ENCODE peak calls at places on chromosomes 5 and 9, in four cellular contexts. Y is brain microvascular endothelial cell, P is PC-9, J is cardiac muscle cell. L is an unnamed sample.
A peak's percentile ranks its signal among the peaks of the same experiment; 100 is the strongest.

GRCh38 chr9:91734371-91734981 is 215.6 kb downstream of the ROR2 start:
- DNase-seq in J (peak; percentile 72), P (no peak), Y (peak; percentile 52), L (no peak)

GRCh38 chr9:78149738-78150291 is 86.1 kb upstream of the CEP78 start:
- DNase-seq in J (no peak), Y (no peak), P (no peak), L (no peak)

GRCh38 chr5:62686692-62687091 is 108.1 kb downstream of the LRRC70 start:
- DNase-seq in Y (no peak), J (no peak), P (no peak), L (no peak)

GRCh38 chr5:42943931-42944631 is 96.0 kb downstream of the ANXA2R start:
- DNase-seq in P (no peak), J (peak; percentile 8), Y (peak; percentile 19), L (no peak)

GRCh38 chr5:129172561-129172960 is 78.0 kb downstream of the ISOC1 start:
- DNase-seq in P (no peak), J (peak; percentile 27), Y (no peak), L (no peak)

GRCh38 chr5:44795496-44795895 is 13.3 kb upstream of the MRPS30 start:
- DNase-seq in Y (no peak), J (no peak), P (no peak), L (no peak)

GRCh38 chr5:96087939-96088338 is 126.3 kb upstream of the ELL2 start:
- DNase-seq in J (no peak), Y (no peak), P (no peak), L (no peak)

GRCh38 chr5:66197764-66198405 is 53.8 kb downstream of the SREK1 start:
- DNase-seq in P (peak; percentile 96), J (no peak), Y (peak; percentile 28), L (no peak)

GRCh38 chr5:9335754-9336495 is 209.9 kb downstream of the SEMA5A start:
- DNase-seq in Y (no peak), P (no peak), J (no peak), L (no peak)

GRCh38 chr5:137300411-137301240 is 198.5 kb downstream of the SPOCK1 start:
- DNase-seq in Y (peak; percentile 50), J (no peak), P (no peak), L (no peak)

GRCh38 chr9:97293207-97293721 is 14.2 kb upstream of the CCDC180 start:
- DNase-seq in P (no peak), J (no peak), Y (peak; percentile 41), L (no peak)

GRCh38 chr9:75636427-75637045 is 253.9 kb upstream of the PCSK5 start:
- DNase-seq in P (no peak), J (no peak), Y (no peak), L (no peak)

GRCh38 chr5:154107729-154108128 is 69.0 kb downstream of the MFAP3 start:
- DNase-seq in Y (no peak), J (no peak), P (no peak), L (no peak)

GRCh38 chr5:55063220-55063863 is 39.1 kb upstream of the GZMA start:
- DNase-seq in J (no peak), Y (peak; percentile 32), P (no peak), L (no peak)

GRCh38 chr5:77129386-77129785 is 42.3 kb upstream of the ZBED3 start:
- DNase-seq in Y (peak; percentile 39), J (peak; percentile 51), P (no peak), L (no peak)

GRCh38 chr5:176596689-176597416 is 13.1 kb downstream of the GPRIN1 start:
- DNase-seq in Y (no peak), P (no peak), J (peak; percentile 52), L (no peak)

GRCh38 chr5:132692632-132692967 is 18.8 kb downstream of the IL4 start:
- DNase-seq in P (no peak), Y (no peak), J (no peak), L (no peak)

GRCh38 chr5:79976759-79977515 is 14.1 kb downstream of the MTX3 start:
- DNase-seq in Y (no peak), J (no peak), P (no peak), L (no peak)

GRCh38 chr5:158147227-158147626 is 288.3 kb upstream of the CLINT1 start:
- DNase-seq in P (no peak), Y (no peak), J (no peak), L (no peak)

GRCh38 chr9:72807765-72808445 is 144.9 kb downstream of the ALDH1A1 start:
- DNase-seq in J (no peak), Y (no peak), P (no peak), L (no peak)

GRCh38 chr5:150140830-150141229 is 14.8 kb downstream of the PDGFRB start:
- DNase-seq in J (no peak), P (no peak), Y (peak; percentile 95), L (no peak)

GRCh38 chr9:92501671-92502393 is 19.5 kb upstream of the ASPN start:
- DNase-seq in Y (no peak), J (peak; percentile 44), P (peak; percentile 43), L (no peak)

GRCh38 chr5:171365351-171365750 is 22.3 kb upstream of the NPM1 start:
- DNase-seq in J (peak; percentile 59), P (no peak), Y (peak; percentile 18), L (no peak)

GRCh38 chr5:5978501-5979361 is 399.6 kb downstream of the MED10 start:
- DNase-seq in J (no peak), P (no peak), Y (no peak), L (no peak)

GRCh38 chr5:10701567-10702039 is 59.4 kb downstream of the DAP start:
- DNase-seq in P (no peak), J (peak; percentile 50), Y (peak; percentile 56), L (no peak)

GRCh38 chr5:141515141-141515540 is 26.3 kb downstream of the PCDHGC5 start:
- DNase-seq in P (no peak), J (no peak), Y (no peak), L (no peak)

GRCh38 chr9:13586726-13587392 is 307.4 kb upstream of the MPDZ start:
- DNase-seq in Y (no peak), P (no peak), J (peak; percentile 13), L (no peak)

GRCh38 chr9:92774274-92774673 is 9.6 kb upstream of the BICD2 start:
- DNase-seq in J (no peak), P (peak; percentile 78), Y (peak; percentile 62), L (no peak)

GRCh38 chr9:69019808-69020207 is 5.9 kb upstream of the PRKACG start:
- DNase-seq in J (no peak), Y (no peak), P (no peak), L (no peak)

GRCh38 chr9:129237195-129237611 is 59.1 kb upstream of the IER5L start:
- DNase-seq in J (no peak), P (no peak), Y (peak; percentile 59), L (no peak)

GRCh38 chr9:33698267-33698666 is 97.1 kb upstream of the PRSS3 start:
- DNase-seq in Y (no peak), J (no peak), P (no peak), L (no peak)

GRCh38 chr5:52674815-52675545 is 112.7 kb upstream of the ITGA1 start:
- DNase-seq in J (no peak), P (no peak), Y (peak; percentile 88), L (no peak)

GRCh38 chr9:89738137-89738932 is 133.5 kb downstream of the GADD45G start:
- DNase-seq in J (no peak), Y (no peak), P (no peak), L (no peak)

GRCh38 chr5:74167206-74167929 is 473.2 kb downstream of the ENC1 start:
- DNase-seq in J (no peak), Y (peak; percentile 79), P (peak; percentile 63), L (peak; percentile 29)
- TF ChIP-seq CTCF in J (no peak), Y (no peak), P (no peak), L (no peak)

GRCh38 chr5:115829913-115830312 is 11.5 kb downstream of the ATG12 start:
- DNase-seq in Y (no peak), J (no peak), P (no peak), L (no peak)
- H3K36me3 ChIP-seq in Y (peaks cover 30% of the 10 kb centered on the region), J (peaks cover 35% of the 10 kb centered on the region), P (peaks cover 28% of the 10 kb centered on the region), L (no peaks in the 10 kb centered on the region)

DNA sequence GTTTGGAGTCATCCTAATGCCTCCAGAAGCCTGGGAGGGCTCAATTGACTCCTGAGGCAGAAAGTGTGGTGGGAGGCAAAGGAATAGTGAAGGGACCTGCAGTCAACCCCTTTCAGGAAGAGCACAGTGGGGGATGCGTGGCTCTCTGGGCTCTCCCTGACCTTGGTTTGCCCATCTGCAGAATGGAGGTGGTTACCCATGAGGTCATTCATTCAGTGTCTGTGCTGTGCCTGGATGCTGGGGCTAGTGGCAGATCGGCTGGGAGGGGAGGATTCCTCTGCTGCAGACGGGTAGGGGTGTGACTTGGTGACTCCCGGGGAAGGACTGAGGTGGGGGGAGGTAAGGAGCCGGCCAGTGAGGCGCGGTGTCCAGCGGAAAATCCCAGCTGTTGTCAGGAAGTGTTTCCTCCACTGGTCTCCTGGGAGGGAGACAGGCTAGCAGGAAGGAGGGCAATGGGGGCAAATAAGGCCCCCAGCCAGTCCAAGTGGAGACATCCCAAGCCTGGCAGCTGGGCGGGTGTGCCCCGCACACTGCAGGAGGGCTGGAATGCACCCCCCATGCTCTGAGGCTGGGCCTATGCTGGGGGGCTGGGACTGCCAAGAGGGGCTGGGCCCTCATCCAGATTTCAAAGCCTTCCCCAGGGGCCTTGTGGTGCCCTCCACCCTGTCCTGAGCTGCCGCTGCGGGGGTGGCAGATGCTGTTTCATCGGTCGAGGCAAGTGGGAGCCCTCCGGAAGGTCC is 10.9 kb downstream of the CXXC5 start:
- DNase-seq in P (no peak), J (peak; percentile 58), Y (peak; percentile 63), L (no peak)
- H3K4me3 ChIP-seq in P (peak overlapping the region; percentile 33), J (no peak overlapping the region), Y (peak overlapping the region; percentile 20), L (peak overlapping the region; percentile 9)

GRCh38 chr9:126009047-126009446 is 261.9 kb downstream of the PBX3 start:
- DNase-seq in J (no peak), P (no peak), Y (no peak), L (no peak)
- TF ChIP-seq CTCF in J (peak; percentile 13), P (peak; percentile 47), Y (peak; percentile 53), L (no peak)

DNA sequence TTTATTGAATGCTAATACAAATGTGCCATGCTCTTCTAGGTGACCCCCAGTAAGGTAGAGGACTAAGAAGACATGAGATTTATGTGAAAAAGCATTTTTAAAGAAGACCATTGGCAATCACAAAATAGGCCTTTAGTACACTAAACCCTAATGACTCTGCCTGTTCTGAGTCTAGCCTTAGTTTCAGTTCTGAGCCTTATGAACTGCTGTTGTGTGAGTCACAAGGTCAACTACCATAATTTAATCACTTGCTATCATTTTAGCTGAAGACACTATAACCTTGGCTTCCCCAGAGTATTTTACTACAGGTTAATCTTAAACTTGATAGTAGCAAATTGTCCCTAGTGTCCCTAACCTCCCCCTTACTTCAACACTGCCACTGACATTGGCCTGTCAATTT is 34.4 kb downstream of the APC start:
- DNase-seq in P (no peak), Y (peak; percentile 24), J (no peak), L (no peak)
- H3K36me3 ChIP-seq in P (no peaks in the 10 kb centered on the region), Y (no peaks in the 10 kb centered on the region), J (peaks cover 17% of the 10 kb centered on the region), L (no peaks in the 10 kb centered on the region)

DNA sequence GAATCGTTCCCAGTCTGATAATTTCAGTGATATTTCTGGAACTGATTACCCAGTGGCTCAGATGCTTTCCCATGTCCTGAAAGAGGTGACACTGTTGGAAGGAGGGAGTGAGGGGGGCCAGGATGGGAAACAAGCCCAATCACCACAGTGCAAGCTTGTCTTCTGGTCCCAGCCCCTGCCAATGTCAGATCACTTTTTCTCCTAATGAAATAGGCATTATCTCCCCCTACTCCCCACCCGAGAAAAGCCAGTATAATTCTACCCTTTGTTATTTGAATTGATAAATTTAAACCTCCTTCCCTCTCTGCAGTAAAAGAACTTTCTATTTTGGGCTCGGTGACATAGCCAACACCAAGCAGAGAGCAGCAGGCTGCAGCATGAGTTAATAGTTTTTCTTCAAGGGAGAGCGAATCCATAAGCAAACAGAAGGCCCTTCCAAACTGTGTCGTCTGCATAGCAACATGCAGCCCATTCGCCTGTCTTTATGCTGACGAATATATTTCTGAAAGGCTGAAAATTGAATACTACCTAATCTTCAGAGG is 14.6 kb upstream of the PPP2CA start:
- DNase-seq in P (no peak), Y (peak; percentile 77), J (peak; percentile 72), L (no peak)
- H3K4me3 ChIP-seq in P (no peak overlapping the region), Y (no peak overlapping the region), J (no peak overlapping the region), L (no peak overlapping the region)

L was measured in kidney epithelial cell.